ENCODE peak calls at places on chromosomes 6 and 20, in eight cellular contexts. P is GM12865, W is psoas muscle, F is nephron progenitor cell, Q is astrocyte of the cerebellum, E is RWPE1, M is neural crest cell, V is tibial artery. L is an unnamed sample.

GRCh38 chr6:170076466-170077165 is 214.3 kb downstream of the DLL1 start:
- DNase-seq in P (no peak), W (no peak), F (no peak), Q (no peak), E (no peak), M (no peak), V (no peak), L (peak; percentile 79)

GRCh38 chr20:9886227-9886626 is 47.4 kb upstream of the PAK5 start:
- DNase-seq in P (peak; percentile 2), W (no peak), F (no peak), Q (no peak), E (peak; percentile 14), M (no peak), V (no peak), L (no peak)

GRCh38 chr20:46027245-46027853 is 1.7 kb upstream of the SLC12A5 start:
- DNase-seq in P (peak; percentile 32), W (no peak), F (peak; percentile 78), Q (peak; percentile 44), E (peak; percentile 84), M (peak; percentile 54), V (peak; percentile 43), L (no peak)

GRCh38 chr6:106383573-106383972 is 23.1 kb downstream of the CRYBG1 start:
- DNase-seq in P (no peak), W (no peak), F (no peak), Q (no peak), E (no peak), M (no peak), V (no peak), L (no peak)

GRCh38 chr6:169723200-169723909 is 945 bp downstream of the PHF10 start:
- DNase-seq in P (peak; percentile 77), W (peak; percentile 91), F (peak; percentile 69), Q (no peak), E (peak; percentile 23), M (peak; percentile 43), V (peak; percentile 69), L (no peak)

GRCh38 chr6:4162345-4162744 is 27.0 kb upstream of the ECI2 start:
- DNase-seq in P (no peak), W (no peak), F (no peak), Q (no peak), E (no peak), M (no peak), V (no peak), L (no peak)

GRCh38 chr6:5034736-5035135 is 30.9 kb upstream of the RPP40 start:
- DNase-seq in P (no peak), W (no peak), F (no peak), Q (no peak), E (no peak), M (no peak), V (no peak), L (no peak)

GRCh38 chr20:31751126-31751525 is 12.0 kb downstream of the TPX2 start:
- DNase-seq in P (no peak), W (no peak), F (no peak), Q (peak; percentile 94), E (no peak), M (no peak), V (no peak), L (no peak)

GRCh38 chr6:113824411-113824810 is 32.7 kb upstream of the MARCKS start:
- DNase-seq in P (no peak), W (no peak), F (no peak), Q (peak; percentile 76), E (no peak), M (no peak), V (no peak), L (no peak)

GRCh38 chr6:150711584-150712501 is 112.2 kb downstream of the PLEKHG1 start:
- DNase-seq in P (no peak), W (no peak), F (no peak), Q (no peak), E (no peak), M (no peak), V (no peak), L (no peak)

GRCh38 chr20:52552181-52552872 is 360.7 kb upstream of the ZFP64 start:
- DNase-seq in P (no peak), W (no peak), F (no peak), Q (no peak), E (peak; percentile 80), M (no peak), V (no peak), L (no peak)

GRCh38 chr6:51218181-51218580 is 399.5 kb downstream of the TFAP2B start:
- DNase-seq in P (no peak), W (no peak), F (no peak), Q (no peak), E (no peak), M (no peak), V (no peak), L (no peak)

GRCh38 chr6:118618676-118619377 is 32.6 kb downstream of the CEP85L start:
- DNase-seq in P (peak; percentile 66), W (peak; percentile 76), F (peak; percentile 49), Q (peak; percentile 1), E (peak; percentile 26), M (peak; percentile 50), V (peak; percentile 54), L (no peak)

GRCh38 chr6:166007349-166008263 is 160.0 kb downstream of the TBXT start:
- DNase-seq in P (no peak), W (no peak), F (peak; percentile 54), Q (peak; percentile 89), E (no peak), M (no peak), V (peak; percentile 49), L (no peak)

GRCh38 chr20:19850190-19850533 is 92.1 kb downstream of the RIN2 start:
- DNase-seq in P (no peak), W (no peak), F (peak; percentile 22), Q (no peak), E (no peak), M (no peak), V (peak; percentile 49), L (no peak)

GRCh38 chr20:36478137-36478905 is 63.0 kb upstream of the MYL9 start:
- DNase-seq in P (no peak), W (no peak), F (no peak), Q (no peak), E (no peak), M (no peak), V (no peak), L (no peak)

GRCh38 chr20:17558154-17558940 is 11.5 kb upstream of the DSTN start:
- DNase-seq in P (no peak), W (no peak), F (no peak), Q (no peak), E (peak; percentile 86), M (no peak), V (peak; percentile 70), L (no peak)

GRCh38 chr6:125995972-125996580 is 9.7 kb downstream of the TRMT11 start:
- DNase-seq in P (peak; percentile 75), W (peak; percentile 73), F (peak; percentile 75), Q (peak; percentile 39), E (peak; percentile 78), M (peak; percentile 59), V (no peak), L (no peak)

GRCh38 chr6:41705996-41706835 is 29.2 kb downstream of the TFEB start:
- DNase-seq in P (peak; percentile 95), W (peak; percentile 95), F (peak; percentile 66), Q (peak; percentile 27), E (peak; percentile 80), M (peak; percentile 22), V (peak; percentile 87), L (no peak)

GRCh38 chr6:74871757-74872156 is 334.1 kb downstream of the COL12A1 start:
- DNase-seq in P (no peak), W (no peak), F (no peak), Q (peak; percentile 85), E (peak; percentile 12), M (no peak), V (no peak), L (no peak)

DNA sequence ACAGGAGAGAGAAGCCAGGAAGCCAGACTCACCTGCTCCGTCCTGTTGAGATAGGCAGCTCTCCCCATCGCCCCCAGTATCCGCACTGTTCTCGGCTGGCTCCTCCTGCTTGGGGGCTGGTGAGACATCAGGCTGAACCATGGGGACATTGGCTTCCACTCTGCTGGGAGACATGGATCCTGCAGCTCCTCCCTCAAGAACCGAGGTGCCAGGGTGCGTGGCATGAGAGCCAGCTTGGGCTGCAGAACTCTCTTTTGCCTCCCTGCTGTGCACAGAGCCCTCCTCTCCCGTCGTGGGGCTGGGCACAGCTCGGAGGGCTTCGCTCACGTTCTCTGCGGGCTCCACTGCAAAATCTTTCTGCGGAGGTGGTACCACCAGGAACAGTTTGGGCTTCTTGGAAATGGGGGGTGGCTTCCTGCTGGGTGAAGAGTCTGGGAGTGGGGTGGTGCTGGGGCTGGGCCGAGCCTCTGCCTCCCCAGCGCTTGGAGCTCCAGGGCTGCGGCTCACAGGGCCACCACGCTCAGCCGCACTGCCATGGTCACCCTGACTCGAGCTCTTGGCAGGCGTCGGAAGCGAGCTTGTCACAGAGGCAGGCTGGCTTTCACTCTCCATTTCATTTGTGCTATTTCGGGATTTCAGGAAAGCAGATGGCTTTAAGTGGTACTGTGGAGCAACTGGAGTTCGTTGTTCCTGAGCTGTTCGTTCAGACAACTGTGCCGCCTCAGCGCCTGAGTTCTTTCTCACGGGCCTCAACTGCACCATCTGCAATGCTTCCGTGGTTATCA is 26.5 kb downstream of the HEBP2 start:
- DNase-seq in P (no peak), W (no peak), F (no peak), Q (no peak), E (no peak), M (no peak), V (no peak), L (no peak)
- TF ChIP-seq CTCF in P (no peak), W (no peak), F (no peak), Q (no peak), E (no peak), M (no peak), V (no peak), L (no peak)

GRCh38 chr6:128005009-128005408 is 104.2 kb upstream of the THEMIS start:
- DNase-seq in P (no peak), W (no peak), F (no peak), Q (no peak), E (no peak), M (no peak), V (no peak), L (no peak)
- TF ChIP-seq CTCF in P (no peak), W (no peak), F (no peak), Q (no peak), E (no peak), M (no peak), V (no peak), L (no peak)

DNA sequence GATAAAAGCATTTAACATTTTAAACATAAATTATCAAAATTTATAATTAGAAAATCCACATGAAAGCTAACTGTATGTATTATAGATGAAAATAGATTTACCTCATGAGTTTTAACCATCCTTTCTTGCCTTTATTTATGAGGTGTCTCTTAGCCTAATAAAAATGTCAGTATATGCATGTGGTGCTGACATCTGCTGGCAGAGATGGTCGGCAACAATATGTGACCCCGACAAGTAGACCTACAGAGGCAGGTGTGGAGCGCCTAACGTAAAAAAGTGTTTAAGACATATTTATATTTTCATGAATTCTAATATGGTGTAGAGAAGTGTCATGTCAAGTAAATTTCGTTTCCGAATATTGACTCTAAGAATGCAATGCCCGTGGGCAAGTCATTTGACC is 149.0 kb upstream of the FUT9 start:
- DNase-seq in P (peak; percentile 52), W (no peak), F (no peak), Q (no peak), E (peak; percentile 2), M (no peak), V (no peak), L (no peak)
- TF ChIP-seq CTCF in P (peak; percentile 40), W (no peak), F (peak; percentile 36), Q (peak; percentile 45), E (peak; percentile 25), M (peak; percentile 58), V (no peak), L (peak; percentile 75)

DNA sequence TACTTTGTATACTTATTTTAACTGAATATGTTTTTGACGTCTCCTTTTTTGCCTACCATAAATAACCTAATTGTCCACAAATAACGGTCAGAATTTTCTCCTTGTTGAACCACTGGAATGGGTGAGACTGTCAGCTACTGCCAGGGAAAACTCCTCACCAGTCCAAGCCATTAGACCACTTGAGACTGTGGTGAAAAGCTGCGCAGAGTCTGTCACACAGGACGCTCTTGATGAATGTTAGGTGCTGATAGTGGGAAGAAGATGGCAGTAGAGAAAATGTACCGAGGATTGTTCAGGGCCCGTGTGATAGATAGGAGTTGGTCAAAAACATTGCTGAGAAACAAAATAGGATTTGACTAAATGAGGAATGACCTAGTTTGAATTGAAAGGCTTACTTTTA is 75.6 kb upstream of the KIF25 start:
- DNase-seq in P (no peak), W (no peak), F (no peak), Q (no peak), E (no peak), M (no peak), V (no peak), L (no peak)
- TF ChIP-seq CTCF in P (no peak), W (no peak), F (no peak), Q (no peak), E (no peak), M (no peak), V (no peak), L (no peak)